ENCODE peak calls at places on chromosomes 6 and 20, in five cellular contexts. One of them, this sample, is unnamed.

GRCh38 chr6:101113468-101114260 is 232.5 kb upstream of the ASCC3 start:
- DNase-seq in testis: no peak
- DNase-seq in activated CD4-positive, alpha-beta T cell treated with anti-CD3 and anti-CD28 coated beads, Interleukin-2, amount 50 U/mL, for 24 hours: no peak
- DNase-seq in NCI-H1417: no peak
- DNase-seq in M059J: no peak
- DNase-seq in this sample: no peak

GRCh38 chr6:83708546-83708969 is 343 bp downstream of the SNAP91 start:
- DNase-seq in testis: peak
- DNase-seq in activated CD4-positive, alpha-beta T cell treated with anti-CD3 and anti-CD28 coated beads, Interleukin-2, amount 50 U/mL, for 24 hours: no peak
- DNase-seq in NCI-H1417: peak
- DNase-seq in M059J: peak
- DNase-seq in this sample: no peak

GRCh38 chr6:127464881-127465459 is 5.8 kb upstream of the KIAA0408 start:
- DNase-seq in testis: peak
- DNase-seq in activated CD4-positive, alpha-beta T cell treated with anti-CD3 and anti-CD28 coated beads, Interleukin-2, amount 50 U/mL, for 24 hours: peak
- DNase-seq in NCI-H1417: peak
- DNase-seq in M059J: peak
- DNase-seq in this sample: peak

GRCh38 chr6:44359973-44360372 is 17.5 kb downstream of the SPATS1 start:
- DNase-seq in testis: no peak
- DNase-seq in activated CD4-positive, alpha-beta T cell treated with anti-CD3 and anti-CD28 coated beads, Interleukin-2, amount 50 U/mL, for 24 hours: no peak
- DNase-seq in NCI-H1417: no peak
- DNase-seq in M059J: no peak
- DNase-seq in this sample: no peak

GRCh38 chr6:133026705-133027104 is 212.3 kb downstream of the RPS12 start:
- DNase-seq in testis: no peak
- DNase-seq in activated CD4-positive, alpha-beta T cell treated with anti-CD3 and anti-CD28 coated beads, Interleukin-2, amount 50 U/mL, for 24 hours: no peak
- DNase-seq in NCI-H1417: no peak
- DNase-seq in M059J: no peak
- DNase-seq in this sample: no peak

GRCh38 chr6:73722318-73723060 is 26.5 kb downstream of the CD109 start:
- DNase-seq in testis: no peak
- DNase-seq in activated CD4-positive, alpha-beta T cell treated with anti-CD3 and anti-CD28 coated beads, Interleukin-2, amount 50 U/mL, for 24 hours: peak
- DNase-seq in NCI-H1417: no peak
- DNase-seq in M059J: peak
- DNase-seq in this sample: peak

GRCh38 chr6:158057213-158057987 is 75.7 kb downstream of the SYNJ2 start:
- DNase-seq in testis: no peak
- DNase-seq in activated CD4-positive, alpha-beta T cell treated with anti-CD3 and anti-CD28 coated beads, Interleukin-2, amount 50 U/mL, for 24 hours: peak
- DNase-seq in NCI-H1417: no peak
- DNase-seq in M059J: peak
- DNase-seq in this sample: peak

GRCh38 chr6:90940812-90941481 is 354.1 kb upstream of the MAP3K7 start:
- DNase-seq in testis: no peak
- DNase-seq in activated CD4-positive, alpha-beta T cell treated with anti-CD3 and anti-CD28 coated beads, Interleukin-2, amount 50 U/mL, for 24 hours: peak
- DNase-seq in NCI-H1417: peak
- DNase-seq in M059J: peak
- DNase-seq in this sample: peak

GRCh38 chr6:11263185-11263817 is 30.8 kb upstream of the NEDD9 start:
- DNase-seq in testis: peak
- DNase-seq in activated CD4-positive, alpha-beta T cell treated with anti-CD3 and anti-CD28 coated beads, Interleukin-2, amount 50 U/mL, for 24 hours: no peak
- DNase-seq in NCI-H1417: no peak
- DNase-seq in M059J: peak
- DNase-seq in this sample: peak

GRCh38 chr6:32867022-32867477 is 13.1 kb downstream of the PSMB9 start:
- DNase-seq in testis: no peak
- DNase-seq in activated CD4-positive, alpha-beta T cell treated with anti-CD3 and anti-CD28 coated beads, Interleukin-2, amount 50 U/mL, for 24 hours: no peak
- DNase-seq in NCI-H1417: no peak
- DNase-seq in M059J: no peak
- DNase-seq in this sample: no peak

GRCh38 chr6:163828038-163828790 is 413.7 kb downstream of the QKI start:
- DNase-seq in testis: no peak
- DNase-seq in activated CD4-positive, alpha-beta T cell treated with anti-CD3 and anti-CD28 coated beads, Interleukin-2, amount 50 U/mL, for 24 hours: no peak
- DNase-seq in NCI-H1417: no peak
- DNase-seq in M059J: peak
- DNase-seq in this sample: no peak

GRCh38 chr20:17651761-17652388 is 30.2 kb downstream of the RRBP1 start:
- DNase-seq in testis: no peak
- DNase-seq in activated CD4-positive, alpha-beta T cell treated with anti-CD3 and anti-CD28 coated beads, Interleukin-2, amount 50 U/mL, for 24 hours: no peak
- DNase-seq in NCI-H1417: no peak
- DNase-seq in M059J: no peak
- DNase-seq in this sample: no peak

GRCh38 chr6:42720739-42721138 is 1.7 kb downstream of the PRPH2 start:
- DNase-seq in testis: no peak
- DNase-seq in activated CD4-positive, alpha-beta T cell treated with anti-CD3 and anti-CD28 coated beads, Interleukin-2, amount 50 U/mL, for 24 hours: no peak
- DNase-seq in NCI-H1417: no peak
- DNase-seq in M059J: peak
- DNase-seq in this sample: peak

GRCh38 chr6:56382416-56382940 is 135.1 kb upstream of the COL21A1 start:
- DNase-seq in testis: no peak
- DNase-seq in activated CD4-positive, alpha-beta T cell treated with anti-CD3 and anti-CD28 coated beads, Interleukin-2, amount 50 U/mL, for 24 hours: no peak
- DNase-seq in NCI-H1417: no peak
- DNase-seq in M059J: peak
- DNase-seq in this sample: no peak

GRCh38 chr20:62931464-62931863 is 5.2 kb upstream of the DIDO1 start:
- DNase-seq in testis: no peak
- DNase-seq in activated CD4-positive, alpha-beta T cell treated with anti-CD3 and anti-CD28 coated beads, Interleukin-2, amount 50 U/mL, for 24 hours: no peak
- DNase-seq in NCI-H1417: no peak
- DNase-seq in M059J: no peak
- DNase-seq in this sample: no peak

GRCh38 chr6:132853059-132853458 is 38.7 kb downstream of the RPS12 start:
- DNase-seq in testis: no peak
- DNase-seq in activated CD4-positive, alpha-beta T cell treated with anti-CD3 and anti-CD28 coated beads, Interleukin-2, amount 50 U/mL, for 24 hours: no peak
- DNase-seq in NCI-H1417: no peak
- DNase-seq in M059J: no peak
- DNase-seq in this sample: no peak

GRCh38 chr6:31821301-31822037 is 6.1 kb upstream of the HSPA1B start:
- DNase-seq in testis: peak
- DNase-seq in activated CD4-positive, alpha-beta T cell treated with anti-CD3 and anti-CD28 coated beads, Interleukin-2, amount 50 U/mL, for 24 hours: peak
- DNase-seq in NCI-H1417: peak
- DNase-seq in M059J: peak
- DNase-seq in this sample: no peak

GRCh38 chr6:68653706-68654089 is 18.6 kb downstream of the ADGRB3 start:
- DNase-seq in testis: no peak
- DNase-seq in activated CD4-positive, alpha-beta T cell treated with anti-CD3 and anti-CD28 coated beads, Interleukin-2, amount 50 U/mL, for 24 hours: no peak
- DNase-seq in NCI-H1417: no peak
- DNase-seq in M059J: no peak
- DNase-seq in this sample: no peak

GRCh38 chr20:34390769-34391447 is 27.8 kb downstream of the ITCH start:
- DNase-seq in testis: no peak
- DNase-seq in activated CD4-positive, alpha-beta T cell treated with anti-CD3 and anti-CD28 coated beads, Interleukin-2, amount 50 U/mL, for 24 hours: peak
- DNase-seq in NCI-H1417: no peak
- DNase-seq in M059J: peak
- DNase-seq in this sample: peak

GRCh38 chr6:25061289-25061945 is 125.7 kb upstream of the RIPOR2 start:
- DNase-seq in testis: no peak
- DNase-seq in activated CD4-positive, alpha-beta T cell treated with anti-CD3 and anti-CD28 coated beads, Interleukin-2, amount 50 U/mL, for 24 hours: no peak
- DNase-seq in NCI-H1417: no peak
- DNase-seq in M059J: no peak
- DNase-seq in this sample: no peak

GRCh38 chr6:118296129-118296852 is 251.8 kb upstream of the PLN start:
- DNase-seq in testis: no peak
- DNase-seq in activated CD4-positive, alpha-beta T cell treated with anti-CD3 and anti-CD28 coated beads, Interleukin-2, amount 50 U/mL, for 24 hours: no peak
- DNase-seq in NCI-H1417: no peak
- DNase-seq in M059J: no peak
- DNase-seq in this sample: no peak

GRCh38 chr20:63968136-63968927 is 1.4 kb downstream of the ZNF512B start:
- DNase-seq in testis: no peak
- DNase-seq in activated CD4-positive, alpha-beta T cell treated with anti-CD3 and anti-CD28 coated beads, Interleukin-2, amount 50 U/mL, for 24 hours: no peak
- DNase-seq in NCI-H1417: no peak
- DNase-seq in M059J: no peak
- DNase-seq in this sample: no peak

GRCh38 chr6:91645811-91646210 is 1058.9 kb upstream of the MAP3K7 start:
- DNase-seq in testis: no peak
- DNase-seq in activated CD4-positive, alpha-beta T cell treated with anti-CD3 and anti-CD28 coated beads, Interleukin-2, amount 50 U/mL, for 24 hours: no peak
- DNase-seq in NCI-H1417: no peak
- DNase-seq in M059J: no peak
- DNase-seq in this sample: no peak